ENCODE peak calls at places on chromosomes 11 and 22, in ten cellular contexts. One of them, this sample, is unnamed.

GRCh38 chr22:44683881-44684280 is 18.1 kb upstream of the PRR5 start:
- DNase-seq in Calu3: no peak
- DNase-seq in immature natural killer cell: no peak
- DNase-seq in ACHN: no peak
- DNase-seq in hypothalamus: no peak
- DNase-seq in activated naive CD8-positive, alpha-beta T cell treated with anti-CD3 and anti-CD28 coated beads, Interleukin-2, amount 50 U/mL, for 24 hours: no peak
- DNase-seq in BE2C: no peak
- DNase-seq in brain microvascular endothelial cell: no peak
- DNase-seq in non-pigmented ciliary epithelial cell: no peak
- DNase-seq in NCI-H1092 treated with DMSO at 0.1 percent for 48 hours: no peak
- DNase-seq in this sample: no peak

GRCh38 chr11:31956310-31956709 is 134.6 kb upstream of the RCN1 start:
- DNase-seq in Calu3: no peak
- DNase-seq in immature natural killer cell: no peak
- DNase-seq in ACHN: no peak
- DNase-seq in hypothalamus: no peak
- DNase-seq in activated naive CD8-positive, alpha-beta T cell treated with anti-CD3 and anti-CD28 coated beads, Interleukin-2, amount 50 U/mL, for 24 hours: no peak
- DNase-seq in BE2C: no peak
- DNase-seq in brain microvascular endothelial cell: peak; percentile 18
- DNase-seq in non-pigmented ciliary epithelial cell: peak; percentile 61
- DNase-seq in NCI-H1092 treated with DMSO at 0.1 percent for 48 hours: no peak
- DNase-seq in this sample: no peak

GRCh38 chr11:134272381-134273316 is 3.5 kb upstream of the GLB1L3 start:
- DNase-seq in Calu3: no peak
- DNase-seq in immature natural killer cell: no peak
- DNase-seq in ACHN: no peak
- DNase-seq in hypothalamus: no peak
- DNase-seq in activated naive CD8-positive, alpha-beta T cell treated with anti-CD3 and anti-CD28 coated beads, Interleukin-2, amount 50 U/mL, for 24 hours: no peak
- DNase-seq in BE2C: no peak
- DNase-seq in brain microvascular endothelial cell: no peak
- DNase-seq in non-pigmented ciliary epithelial cell: no peak
- DNase-seq in NCI-H1092 treated with DMSO at 0.1 percent for 48 hours: peak; percentile 62
- DNase-seq in this sample: no peak

GRCh38 chr11:88338223-88338661 is 706 bp upstream of the CTSC start:
- DNase-seq in Calu3: peak; percentile 48
- DNase-seq in immature natural killer cell: peak; percentile 74
- DNase-seq in ACHN: peak; percentile 85
- DNase-seq in hypothalamus: no peak
- DNase-seq in activated naive CD8-positive, alpha-beta T cell treated with anti-CD3 and anti-CD28 coated beads, Interleukin-2, amount 50 U/mL, for 24 hours: peak; percentile 54
- DNase-seq in BE2C: peak; percentile 32
- DNase-seq in brain microvascular endothelial cell: peak; percentile 47
- DNase-seq in non-pigmented ciliary epithelial cell: no peak
- DNase-seq in NCI-H1092 treated with DMSO at 0.1 percent for 48 hours: peak; percentile 26
- DNase-seq in this sample: peak; percentile 44

GRCh38 chr11:77233011-77233410 is 68.5 kb downstream of the GDPD4 start:
- DNase-seq in Calu3: no peak
- DNase-seq in immature natural killer cell: no peak
- DNase-seq in ACHN: no peak
- DNase-seq in hypothalamus: no peak
- DNase-seq in activated naive CD8-positive, alpha-beta T cell treated with anti-CD3 and anti-CD28 coated beads, Interleukin-2, amount 50 U/mL, for 24 hours: no peak
- DNase-seq in BE2C: no peak
- DNase-seq in brain microvascular endothelial cell: no peak
- DNase-seq in non-pigmented ciliary epithelial cell: no peak
- DNase-seq in NCI-H1092 treated with DMSO at 0.1 percent for 48 hours: no peak
- DNase-seq in this sample: no peak

GRCh38 chr22:46068908-46069481 is 81.3 kb upstream of the PPARA start:
- DNase-seq in Calu3: peak; percentile 29
- DNase-seq in immature natural killer cell: no peak
- DNase-seq in ACHN: peak; percentile 78
- DNase-seq in hypothalamus: no peak
- DNase-seq in activated naive CD8-positive, alpha-beta T cell treated with anti-CD3 and anti-CD28 coated beads, Interleukin-2, amount 50 U/mL, for 24 hours: no peak
- DNase-seq in BE2C: no peak
- DNase-seq in brain microvascular endothelial cell: no peak
- DNase-seq in non-pigmented ciliary epithelial cell: no peak
- DNase-seq in NCI-H1092 treated with DMSO at 0.1 percent for 48 hours: no peak
- DNase-seq in this sample: no peak

GRCh38 chr11:80598905-80599304 is 1158.1 kb upstream of the TENM4 start:
- DNase-seq in Calu3: no peak
- DNase-seq in immature natural killer cell: no peak
- DNase-seq in ACHN: no peak
- DNase-seq in hypothalamus: no peak
- DNase-seq in activated naive CD8-positive, alpha-beta T cell treated with anti-CD3 and anti-CD28 coated beads, Interleukin-2, amount 50 U/mL, for 24 hours: no peak
- DNase-seq in BE2C: no peak
- DNase-seq in brain microvascular endothelial cell: no peak
- DNase-seq in non-pigmented ciliary epithelial cell: no peak
- DNase-seq in NCI-H1092 treated with DMSO at 0.1 percent for 48 hours: no peak
- DNase-seq in this sample: no peak

GRCh38 chr11:114683007-114683406 is 4.7 kb downstream of the NXPE2 start:
- DNase-seq in Calu3: no peak
- DNase-seq in immature natural killer cell: no peak
- DNase-seq in ACHN: no peak
- DNase-seq in hypothalamus: no peak
- DNase-seq in activated naive CD8-positive, alpha-beta T cell treated with anti-CD3 and anti-CD28 coated beads, Interleukin-2, amount 50 U/mL, for 24 hours: no peak
- DNase-seq in BE2C: no peak
- DNase-seq in brain microvascular endothelial cell: no peak
- DNase-seq in non-pigmented ciliary epithelial cell: no peak
- DNase-seq in NCI-H1092 treated with DMSO at 0.1 percent for 48 hours: no peak
- DNase-seq in this sample: no peak

GRCh38 chr11:58525037-58525614 is 17.2 kb upstream of the OR5B21 start:
- DNase-seq in Calu3: no peak
- DNase-seq in immature natural killer cell: peak; percentile 37
- DNase-seq in ACHN: no peak
- DNase-seq in hypothalamus: no peak
- DNase-seq in activated naive CD8-positive, alpha-beta T cell treated with anti-CD3 and anti-CD28 coated beads, Interleukin-2, amount 50 U/mL, for 24 hours: no peak
- DNase-seq in BE2C: no peak
- DNase-seq in brain microvascular endothelial cell: no peak
- DNase-seq in non-pigmented ciliary epithelial cell: no peak
- DNase-seq in NCI-H1092 treated with DMSO at 0.1 percent for 48 hours: no peak
- DNase-seq in this sample: no peak

GRCh38 chr22:37559901-37560681 is at the start of gene CDC42EP1:
- DNase-seq in Calu3: peak; percentile 71
- DNase-seq in immature natural killer cell: no peak
- DNase-seq in ACHN: peak; percentile 58
- DNase-seq in hypothalamus: no peak
- DNase-seq in activated naive CD8-positive, alpha-beta T cell treated with anti-CD3 and anti-CD28 coated beads, Interleukin-2, amount 50 U/mL, for 24 hours: no peak
- DNase-seq in BE2C: peak; percentile 33
- DNase-seq in brain microvascular endothelial cell: no peak
- DNase-seq in non-pigmented ciliary epithelial cell: no peak
- DNase-seq in NCI-H1092 treated with DMSO at 0.1 percent for 48 hours: no peak
- DNase-seq in this sample: peak; percentile 31

GRCh38 chr11:36219996-36220395 is 69.2 kb downstream of the COMMD9 start:
- DNase-seq in Calu3: no peak
- DNase-seq in immature natural killer cell: no peak
- DNase-seq in ACHN: no peak
- DNase-seq in hypothalamus: no peak
- DNase-seq in activated naive CD8-positive, alpha-beta T cell treated with anti-CD3 and anti-CD28 coated beads, Interleukin-2, amount 50 U/mL, for 24 hours: no peak
- DNase-seq in BE2C: no peak
- DNase-seq in brain microvascular endothelial cell: no peak
- DNase-seq in non-pigmented ciliary epithelial cell: no peak
- DNase-seq in NCI-H1092 treated with DMSO at 0.1 percent for 48 hours: no peak
- DNase-seq in this sample: no peak

GRCh38 chr11:84837402-84838069 is 789.6 kb downstream of the DLG2 start:
- DNase-seq in Calu3: no peak
- DNase-seq in immature natural killer cell: no peak
- DNase-seq in ACHN: no peak
- DNase-seq in hypothalamus: no peak
- DNase-seq in activated naive CD8-positive, alpha-beta T cell treated with anti-CD3 and anti-CD28 coated beads, Interleukin-2, amount 50 U/mL, for 24 hours: no peak
- DNase-seq in BE2C: no peak
- DNase-seq in brain microvascular endothelial cell: no peak
- DNase-seq in non-pigmented ciliary epithelial cell: no peak
- DNase-seq in NCI-H1092 treated with DMSO at 0.1 percent for 48 hours: no peak
- DNase-seq in this sample: no peak

GRCh38 chr11:34915136-34916013 is 804 bp downstream of the APIP start:
- DNase-seq in Calu3: no peak
- DNase-seq in immature natural killer cell: no peak
- DNase-seq in ACHN: no peak
- DNase-seq in hypothalamus: peak; percentile 57
- DNase-seq in activated naive CD8-positive, alpha-beta T cell treated with anti-CD3 and anti-CD28 coated beads, Interleukin-2, amount 50 U/mL, for 24 hours: no peak
- DNase-seq in BE2C: no peak
- DNase-seq in brain microvascular endothelial cell: peak; percentile 17
- DNase-seq in non-pigmented ciliary epithelial cell: no peak
- DNase-seq in NCI-H1092 treated with DMSO at 0.1 percent for 48 hours: peak; percentile 84
- DNase-seq in this sample: peak; percentile 20

GRCh38 chr11:69376155-69377028 is 82.4 kb downstream of the MYEOV start:
- DNase-seq in Calu3: no peak
- DNase-seq in immature natural killer cell: no peak
- DNase-seq in ACHN: no peak
- DNase-seq in hypothalamus: no peak
- DNase-seq in activated naive CD8-positive, alpha-beta T cell treated with anti-CD3 and anti-CD28 coated beads, Interleukin-2, amount 50 U/mL, for 24 hours: no peak
- DNase-seq in BE2C: peak; percentile 5
- DNase-seq in brain microvascular endothelial cell: no peak
- DNase-seq in non-pigmented ciliary epithelial cell: no peak
- DNase-seq in NCI-H1092 treated with DMSO at 0.1 percent for 48 hours: no peak
- DNase-seq in this sample: no peak

GRCh38 chr11:66694732-66695207 is 17.1 kb upstream of the RBM4B start:
- DNase-seq in Calu3: peak; percentile 93
- DNase-seq in immature natural killer cell: peak; percentile 67
- DNase-seq in ACHN: peak; percentile 94
- DNase-seq in hypothalamus: peak; percentile 16
- DNase-seq in activated naive CD8-positive, alpha-beta T cell treated with anti-CD3 and anti-CD28 coated beads, Interleukin-2, amount 50 U/mL, for 24 hours: peak; percentile 86
- DNase-seq in BE2C: peak; percentile 93
- DNase-seq in brain microvascular endothelial cell: peak; percentile 97
- DNase-seq in non-pigmented ciliary epithelial cell: peak; percentile 96
- DNase-seq in NCI-H1092 treated with DMSO at 0.1 percent for 48 hours: peak; percentile 83
- DNase-seq in this sample: peak; percentile 97

GRCh38 chr11:65861165-65861505 is 902 bp downstream of the MUS81 start:
- DNase-seq in Calu3: no peak
- DNase-seq in immature natural killer cell: no peak
- DNase-seq in ACHN: no peak
- DNase-seq in hypothalamus: no peak
- DNase-seq in activated naive CD8-positive, alpha-beta T cell treated with anti-CD3 and anti-CD28 coated beads, Interleukin-2, amount 50 U/mL, for 24 hours: no peak
- DNase-seq in BE2C: no peak
- DNase-seq in brain microvascular endothelial cell: no peak
- DNase-seq in non-pigmented ciliary epithelial cell: no peak
- DNase-seq in NCI-H1092 treated with DMSO at 0.1 percent for 48 hours: no peak
- DNase-seq in this sample: no peak

GRCh38 chr11:36586543-36586942 is 7.8 kb upstream of the IFTAP start:
- DNase-seq in Calu3: no peak
- DNase-seq in immature natural killer cell: no peak
- DNase-seq in ACHN: no peak
- DNase-seq in hypothalamus: no peak
- DNase-seq in activated naive CD8-positive, alpha-beta T cell treated with anti-CD3 and anti-CD28 coated beads, Interleukin-2, amount 50 U/mL, for 24 hours: no peak
- DNase-seq in BE2C: no peak
- DNase-seq in brain microvascular endothelial cell: no peak
- DNase-seq in non-pigmented ciliary epithelial cell: no peak
- DNase-seq in NCI-H1092 treated with DMSO at 0.1 percent for 48 hours: no peak
- DNase-seq in this sample: no peak

GRCh38 chr22:49521787-49522224 is 305.9 kb downstream of the BRD1 start:
- DNase-seq in Calu3: no peak
- DNase-seq in immature natural killer cell: no peak
- DNase-seq in ACHN: no peak
- DNase-seq in hypothalamus: no peak
- DNase-seq in activated naive CD8-positive, alpha-beta T cell treated with anti-CD3 and anti-CD28 coated beads, Interleukin-2, amount 50 U/mL, for 24 hours: no peak
- DNase-seq in BE2C: no peak
- DNase-seq in brain microvascular endothelial cell: no peak
- DNase-seq in non-pigmented ciliary epithelial cell: no peak
- DNase-seq in NCI-H1092 treated with DMSO at 0.1 percent for 48 hours: no peak
- DNase-seq in this sample: no peak

GRCh38 chr11:90635886-90636285 is 413.0 kb upstream of the CHORDC1 start:
- DNase-seq in Calu3: no peak
- DNase-seq in immature natural killer cell: no peak
- DNase-seq in ACHN: no peak
- DNase-seq in hypothalamus: no peak
- DNase-seq in activated naive CD8-positive, alpha-beta T cell treated with anti-CD3 and anti-CD28 coated beads, Interleukin-2, amount 50 U/mL, for 24 hours: no peak
- DNase-seq in BE2C: no peak
- DNase-seq in brain microvascular endothelial cell: no peak
- DNase-seq in non-pigmented ciliary epithelial cell: no peak
- DNase-seq in NCI-H1092 treated with DMSO at 0.1 percent for 48 hours: no peak
- DNase-seq in this sample: no peak

GRCh38 chr11:3165152-3165705 is at the start of gene OSBPL5:
- DNase-seq in Calu3: peak; percentile 61
- DNase-seq in immature natural killer cell: peak; percentile 75
- DNase-seq in ACHN: peak; percentile 61
- DNase-seq in hypothalamus: no peak
- DNase-seq in activated naive CD8-positive, alpha-beta T cell treated with anti-CD3 and anti-CD28 coated beads, Interleukin-2, amount 50 U/mL, for 24 hours: peak; percentile 61
- DNase-seq in BE2C: peak; percentile 60
- DNase-seq in brain microvascular endothelial cell: no peak
- DNase-seq in non-pigmented ciliary epithelial cell: no peak
- DNase-seq in NCI-H1092 treated with DMSO at 0.1 percent for 48 hours: no peak
- DNase-seq in this sample: peak; percentile 67

GRCh38 chr11:67289651-67290479 is 762 bp downstream of the ANKRD13D start:
- DNase-seq in Calu3: no peak
- DNase-seq in immature natural killer cell: no peak
- DNase-seq in ACHN: no peak
- DNase-seq in hypothalamus: no peak
- DNase-seq in activated naive CD8-positive, alpha-beta T cell treated with anti-CD3 and anti-CD28 coated beads, Interleukin-2, amount 50 U/mL, for 24 hours: peak; percentile 30
- DNase-seq in BE2C: no peak
- DNase-seq in brain microvascular endothelial cell: no peak
- DNase-seq in non-pigmented ciliary epithelial cell: no peak
- DNase-seq in NCI-H1092 treated with DMSO at 0.1 percent for 48 hours: peak; percentile 30
- DNase-seq in this sample: no peak

GRCh38 chr22:42365337-42365865 is 66.8 kb downstream of the NFAM1 start:
- DNase-seq in Calu3: no peak
- DNase-seq in immature natural killer cell: no peak
- DNase-seq in ACHN: no peak
- DNase-seq in hypothalamus: no peak
- DNase-seq in activated naive CD8-positive, alpha-beta T cell treated with anti-CD3 and anti-CD28 coated beads, Interleukin-2, amount 50 U/mL, for 24 hours: no peak
- DNase-seq in BE2C: peak; percentile 81
- DNase-seq in brain microvascular endothelial cell: no peak
- DNase-seq in non-pigmented ciliary epithelial cell: no peak
- DNase-seq in NCI-H1092 treated with DMSO at 0.1 percent for 48 hours: peak; percentile 85
- DNase-seq in this sample: no peak

GRCh38 chr22:43110927-43111623 is 525 bp downstream of the BIK start:
- DNase-seq in Calu3: peak; percentile 58
- DNase-seq in immature natural killer cell: no peak
- DNase-seq in ACHN: no peak
- DNase-seq in hypothalamus: no peak
- DNase-seq in activated naive CD8-positive, alpha-beta T cell treated with anti-CD3 and anti-CD28 coated beads, Interleukin-2, amount 50 U/mL, for 24 hours: peak; percentile 20
- DNase-seq in BE2C: no peak
- DNase-seq in brain microvascular endothelial cell: no peak
- DNase-seq in non-pigmented ciliary epithelial cell: no peak
- DNase-seq in NCI-H1092 treated with DMSO at 0.1 percent for 48 hours: no peak
- DNase-seq in this sample: no peak